ENCODE peak calls at places on chromosomes 2 and 18, in seven cellular contexts. One of them, this sample, is unnamed.
A peak's percentile ranks its signal among the peaks of the same experiment; 100 is the strongest.

GRCh38 chr2:46832543-46832942 is 83.1 kb downstream of the MCFD2 start:
- DNase-seq in H1: no peak
- DNase-seq in IMR-90: no peak
- DNase-seq in mesendoderm: no peak
- DNase-seq in trophoblast cell: no peak
- DNase-seq in neuronal stem cell: no peak
- DNase-seq in mesenchymal stem cell: no peak
- DNase-seq in this sample: no peak

GRCh38 chr2:199940373-199940772 is 14.9 kb downstream of the TYW5 start:
- DNase-seq in H1: no peak
- DNase-seq in neuronal stem cell: no peak
- DNase-seq in trophoblast cell: peak; percentile 18
- DNase-seq in IMR-90: peak; percentile 38
- DNase-seq in mesenchymal stem cell: peak; percentile 51
- DNase-seq in mesendoderm: peak; percentile 55
- DNase-seq in this sample: no peak

GRCh38 chr2:171794918-171795317 is 99.1 kb downstream of the SLC25A12 start:
- DNase-seq in IMR-90: no peak
- DNase-seq in neuronal stem cell: peak; percentile 68
- DNase-seq in trophoblast cell: no peak
- DNase-seq in H1: no peak
- DNase-seq in mesendoderm: peak; percentile 53
- DNase-seq in mesenchymal stem cell: no peak
- DNase-seq in this sample: no peak

GRCh38 chr2:231991664-231992063 is 30.2 kb downstream of the DIS3L2 start:
- DNase-seq in IMR-90: peak; percentile 26
- DNase-seq in H1: no peak
- DNase-seq in neuronal stem cell: no peak
- DNase-seq in trophoblast cell: no peak
- DNase-seq in mesenchymal stem cell: peak; percentile 42
- DNase-seq in mesendoderm: peak; percentile 40
- DNase-seq in this sample: no peak

GRCh38 chr18:11819938-11820337 is 31.3 kb upstream of the CHMP1B start:
- DNase-seq in mesendoderm: no peak
- DNase-seq in H1: no peak
- DNase-seq in neuronal stem cell: no peak
- DNase-seq in IMR-90: no peak
- DNase-seq in mesenchymal stem cell: no peak
- DNase-seq in trophoblast cell: no peak
- DNase-seq in this sample: no peak

GRCh38 chr2:54666131-54666637 is 57.3 kb upstream of the EML6 start:
- DNase-seq in mesendoderm: no peak
- DNase-seq in H1: no peak
- DNase-seq in mesenchymal stem cell: peak; percentile 92
- DNase-seq in neuronal stem cell: no peak
- DNase-seq in trophoblast cell: no peak
- DNase-seq in IMR-90: peak; percentile 81
- DNase-seq in this sample: no peak

GRCh38 chr2:146844226-146844990 is 1000.4 kb upstream of the ACVR2A start:
- DNase-seq in mesenchymal stem cell: no peak
- DNase-seq in trophoblast cell: no peak
- DNase-seq in IMR-90: peak; percentile 4
- DNase-seq in neuronal stem cell: no peak
- DNase-seq in H1: no peak
- DNase-seq in mesendoderm: no peak
- DNase-seq in this sample: no peak

GRCh38 chr2:231960810-231961348 is 634 bp upstream of the DIS3L2 start:
- DNase-seq in trophoblast cell: no peak
- DNase-seq in IMR-90: no peak
- DNase-seq in neuronal stem cell: no peak
- DNase-seq in mesendoderm: no peak
- DNase-seq in H1: no peak
- DNase-seq in mesenchymal stem cell: no peak
- DNase-seq in this sample: no peak

GRCh38 chr2:235493775-235494715 is at the start of gene AGAP1:
- DNase-seq in trophoblast cell: peak; percentile 82
- DNase-seq in neuronal stem cell: peak; percentile 86
- DNase-seq in mesendoderm: peak; percentile 91
- DNase-seq in H1: peak; percentile 56
- DNase-seq in mesenchymal stem cell: peak; percentile 86
- DNase-seq in IMR-90: peak; percentile 80
- DNase-seq in this sample: peak; percentile 88

GRCh38 chr2:128374001-128374710 is 55.5 kb upstream of the HS6ST1 start:
- DNase-seq in IMR-90: peak; percentile 87
- DNase-seq in mesenchymal stem cell: peak; percentile 90
- DNase-seq in mesendoderm: no peak
- DNase-seq in H1: no peak
- DNase-seq in trophoblast cell: peak; percentile 65
- DNase-seq in neuronal stem cell: no peak
- DNase-seq in this sample: no peak

GRCh38 chr2:167406558-167406957 is 518.3 kb downstream of the XIRP2 start:
- DNase-seq in neuronal stem cell: peak; percentile 64
- DNase-seq in trophoblast cell: no peak
- DNase-seq in mesendoderm: peak; percentile 100
- DNase-seq in H1: peak; percentile 87
- DNase-seq in IMR-90: no peak
- DNase-seq in mesenchymal stem cell: peak; percentile 78
- DNase-seq in this sample: peak; percentile 83

GRCh38 chr2:65120990-65121693 is 8.8 kb downstream of the RAB1A start:
- DNase-seq in IMR-90: no peak
- DNase-seq in mesendoderm: no peak
- DNase-seq in H1: no peak
- DNase-seq in mesenchymal stem cell: no peak
- DNase-seq in trophoblast cell: no peak
- DNase-seq in neuronal stem cell: no peak
- DNase-seq in this sample: no peak

GRCh38 chr2:20092226-20092900 is 40.9 kb upstream of the LAPTM4A start:
- DNase-seq in H1: no peak
- DNase-seq in neuronal stem cell: no peak
- DNase-seq in trophoblast cell: no peak
- DNase-seq in IMR-90: no peak
- DNase-seq in mesenchymal stem cell: no peak
- DNase-seq in mesendoderm: no peak
- DNase-seq in this sample: no peak

GRCh38 chr2:207390302-207391095 is 139.3 kb upstream of the CREB1 start:
- DNase-seq in neuronal stem cell: no peak
- DNase-seq in mesenchymal stem cell: no peak
- DNase-seq in H1: no peak
- DNase-seq in IMR-90: no peak
- DNase-seq in mesendoderm: no peak
- DNase-seq in trophoblast cell: no peak
- DNase-seq in this sample: no peak

GRCh38 chr2:2719781-2720180 is 388.7 kb upstream of the MYT1L start:
- DNase-seq in H1: no peak
- DNase-seq in IMR-90: no peak
- DNase-seq in mesenchymal stem cell: no peak
- DNase-seq in mesendoderm: no peak
- DNase-seq in trophoblast cell: no peak
- DNase-seq in neuronal stem cell: no peak
- DNase-seq in this sample: no peak

GRCh38 chr18:2531751-2532150 is 39.6 kb downstream of the METTL4 start:
- DNase-seq in trophoblast cell: no peak
- DNase-seq in IMR-90: no peak
- DNase-seq in mesendoderm: no peak
- DNase-seq in H1: no peak
- DNase-seq in neuronal stem cell: no peak
- DNase-seq in mesenchymal stem cell: no peak
- DNase-seq in this sample: no peak

GRCh38 chr2:174577967-174578589 is 19.5 kb downstream of the WIPF1 start:
- DNase-seq in mesendoderm: peak; percentile 58
- DNase-seq in IMR-90: peak; percentile 73
- DNase-seq in H1: no peak
- DNase-seq in trophoblast cell: peak; percentile 23
- DNase-seq in neuronal stem cell: no peak
- DNase-seq in mesenchymal stem cell: peak; percentile 82
- DNase-seq in this sample: no peak

DNA sequence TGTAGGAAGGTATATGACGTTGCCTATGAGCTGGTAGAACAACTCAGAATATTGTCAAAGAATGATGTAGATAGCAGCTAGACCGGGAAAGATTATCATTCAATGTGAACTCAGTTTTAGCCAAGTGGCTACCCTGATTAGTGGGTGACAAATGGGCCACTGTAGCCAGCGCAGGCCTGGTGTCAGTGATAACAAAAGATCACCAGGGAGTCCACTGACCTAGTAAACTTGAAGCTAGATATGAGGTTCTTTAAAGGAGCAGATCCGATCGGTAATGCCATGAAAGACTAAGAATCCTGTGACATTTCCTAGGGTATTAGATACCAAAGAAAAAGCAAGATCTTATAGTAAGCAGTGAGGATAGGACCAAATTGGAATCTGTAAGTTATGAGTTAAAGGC is 180.9 kb downstream of the GCA start:
- DNase-seq in trophoblast cell: no peak
- DNase-seq in neuronal stem cell: no peak
- DNase-seq in mesendoderm: peak; percentile 59
- DNase-seq in IMR-90: no peak
- DNase-seq in mesenchymal stem cell: no peak
- DNase-seq in H1: no peak
- DNase-seq in this sample: no peak
- H4K8ac ChIP-seq in trophoblast cell: no peak overlapping the region
- H4K8ac ChIP-seq in neuronal stem cell: no peak overlapping the region
- H4K8ac ChIP-seq in mesendoderm: no peak overlapping the region
- H4K8ac ChIP-seq in IMR-90: no peak overlapping the region
- H4K8ac ChIP-seq in mesenchymal stem cell: no peak overlapping the region
- H4K8ac ChIP-seq in H1: no peak overlapping the region
- H4K8ac ChIP-seq in this sample: no peak overlapping the region

GRCh38 chr2:71108091-71108490 is 21.9 kb downstream of the MCEE start:
- DNase-seq in mesendoderm: no peak
- DNase-seq in trophoblast cell: no peak
- DNase-seq in mesenchymal stem cell: no peak
- DNase-seq in H1: no peak
- DNase-seq in IMR-90: no peak
- DNase-seq in neuronal stem cell: no peak
- DNase-seq in this sample: no peak

GRCh38 chr2:71117064-71117463 is 13.0 kb downstream of the MCEE start:
- DNase-seq in IMR-90: no peak
- DNase-seq in H1: no peak
- DNase-seq in mesendoderm: no peak
- DNase-seq in neuronal stem cell: no peak
- DNase-seq in mesenchymal stem cell: no peak
- DNase-seq in trophoblast cell: no peak
- DNase-seq in this sample: no peak

GRCh38 chr2:71113843-71114242 is 16.2 kb downstream of the MCEE start:
- DNase-seq in H1: no peak
- DNase-seq in neuronal stem cell: no peak
- DNase-seq in IMR-90: no peak
- DNase-seq in mesenchymal stem cell: no peak
- DNase-seq in trophoblast cell: no peak
- DNase-seq in mesendoderm: no peak
- DNase-seq in this sample: no peak
- H4K8ac ChIP-seq in H1: no peak overlapping the region
- H4K8ac ChIP-seq in neuronal stem cell: no peak overlapping the region
- H4K8ac ChIP-seq in IMR-90: no peak overlapping the region
- H4K8ac ChIP-seq in mesenchymal stem cell: no peak overlapping the region
- H4K8ac ChIP-seq in trophoblast cell: no peak overlapping the region
- H4K8ac ChIP-seq in mesendoderm: no peak overlapping the region
- H4K8ac ChIP-seq in this sample: no peak overlapping the region

DNA sequence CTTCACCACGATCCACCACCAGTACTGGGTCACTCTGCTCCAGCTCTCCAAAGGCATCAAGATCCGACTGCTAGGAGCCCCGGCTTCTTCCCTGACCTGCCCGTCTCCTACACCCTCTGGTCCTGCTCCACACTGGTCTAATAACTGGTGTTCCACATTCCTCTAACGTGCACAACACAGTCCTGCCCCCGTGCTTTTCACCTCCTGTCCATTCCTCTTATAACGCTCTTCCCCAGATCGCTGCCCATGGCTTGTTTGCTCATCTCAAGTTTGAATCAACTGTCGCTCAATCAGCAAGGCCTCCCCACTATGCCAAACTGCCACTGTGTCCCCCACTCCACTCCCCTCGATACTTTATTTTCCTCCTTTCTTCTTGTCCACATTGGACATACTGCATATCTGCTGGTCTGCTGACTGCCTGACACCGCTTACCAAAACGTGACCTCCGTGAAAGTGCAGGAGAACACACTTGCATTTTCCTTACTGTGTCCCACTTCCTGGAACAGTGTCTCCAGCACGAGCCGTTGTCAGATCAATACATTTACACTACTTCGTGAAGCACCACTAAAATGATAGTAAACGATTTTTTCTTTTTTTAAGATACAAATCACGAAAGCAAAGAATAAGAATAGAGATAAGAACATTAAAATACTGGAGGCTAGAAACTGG is 6.5 kb downstream of the HDLBP start:
- DNase-seq in H1: no peak
- DNase-seq in IMR-90: no peak
- DNase-seq in trophoblast cell: no peak
- DNase-seq in mesendoderm: no peak
- DNase-seq in neuronal stem cell: no peak
- DNase-seq in mesenchymal stem cell: no peak
- DNase-seq in this sample: no peak
- H4K8ac ChIP-seq in H1: no peak overlapping the region
- H4K8ac ChIP-seq in IMR-90: no peak overlapping the region
- H4K8ac ChIP-seq in trophoblast cell: no peak overlapping the region
- H4K8ac ChIP-seq in mesendoderm: no peak overlapping the region
- H4K8ac ChIP-seq in neuronal stem cell: no peak overlapping the region
- H4K8ac ChIP-seq in mesenchymal stem cell: no peak overlapping the region
- H4K8ac ChIP-seq in this sample: no peak overlapping the region

GRCh38 chr2:198499539-198499938 is 695.1 kb downstream of the PLCL1 start:
- DNase-seq in H1: no peak
- DNase-seq in mesendoderm: no peak
- DNase-seq in IMR-90: peak; percentile 22
- DNase-seq in trophoblast cell: no peak
- DNase-seq in neuronal stem cell: no peak
- DNase-seq in mesenchymal stem cell: no peak
- DNase-seq in this sample: no peak

GRCh38 chr2:198494940-198495339 is 690.5 kb downstream of the PLCL1 start:
- DNase-seq in H1: no peak
- DNase-seq in neuronal stem cell: no peak
- DNase-seq in IMR-90: no peak
- DNase-seq in trophoblast cell: no peak
- DNase-seq in mesenchymal stem cell: no peak
- DNase-seq in mesendoderm: no peak
- DNase-seq in this sample: no peak

GRCh38 chr2:198498048-198498447 is 693.7 kb downstream of the PLCL1 start:
- DNase-seq in trophoblast cell: no peak
- DNase-seq in mesenchymal stem cell: no peak
- DNase-seq in mesendoderm: no peak
- DNase-seq in IMR-90: no peak
- DNase-seq in H1: no peak
- DNase-seq in neuronal stem cell: no peak
- DNase-seq in this sample: no peak
- H4K8ac ChIP-seq in trophoblast cell: no peak overlapping the region
- H4K8ac ChIP-seq in mesenchymal stem cell: no peak overlapping the region
- H4K8ac ChIP-seq in mesendoderm: no peak overlapping the region
- H4K8ac ChIP-seq in IMR-90: no peak overlapping the region
- H4K8ac ChIP-seq in H1: no peak overlapping the region
- H4K8ac ChIP-seq in neuronal stem cell: no peak overlapping the region
- H4K8ac ChIP-seq in this sample: no peak overlapping the region

GRCh38 chr18:8478968-8479370 is 130.3 kb upstream of the RAB12 start:
- DNase-seq in trophoblast cell: no peak
- DNase-seq in IMR-90: no peak
- DNase-seq in neuronal stem cell: no peak
- DNase-seq in mesendoderm: no peak
- DNase-seq in mesenchymal stem cell: no peak
- DNase-seq in H1: no peak
- DNase-seq in this sample: no peak
- H4K8ac ChIP-seq in trophoblast cell: no peak overlapping the region
- H4K8ac ChIP-seq in IMR-90: no peak overlapping the region
- H4K8ac ChIP-seq in neuronal stem cell: no peak overlapping the region
- H4K8ac ChIP-seq in mesendoderm: no peak overlapping the region
- H4K8ac ChIP-seq in mesenchymal stem cell: no peak overlapping the region
- H4K8ac ChIP-seq in H1: no peak overlapping the region
- H4K8ac ChIP-seq in this sample: no peak overlapping the region